ENCODE peak calls at places on chromosome 22, in five cellular contexts. One of them, this sample, is unnamed. For H3K4me1, the result is how much of the 10 kb centered on the place peaks cover.

GRCh38 chr22:43706151-43706550 is 106.0 kb downstream of the EFCAB6 start:
- DNase-seq in CD8-positive, alpha-beta T cell: no peak
- DNase-seq in Caco-2: no peak
- DNase-seq in PC-3: no peak
- DNase-seq in cardiac muscle cell: no peak
- DNase-seq in this sample: no peak

GRCh38 chr22:24540470-24540869 is 14.5 kb downstream of the GUCD1 start:
- DNase-seq in CD8-positive, alpha-beta T cell: no peak
- DNase-seq in Caco-2: no peak
- DNase-seq in PC-3: no peak
- DNase-seq in cardiac muscle cell: no peak
- DNase-seq in this sample: no peak

GRCh38 chr22:37775785-37776638 is 31.7 kb upstream of the GCAT start:
- DNase-seq in CD8-positive, alpha-beta T cell: no peak
- DNase-seq in Caco-2: no peak
- DNase-seq in PC-3: peak
- DNase-seq in cardiac muscle cell: no peak
- DNase-seq in this sample: no peak

GRCh38 chr22:17334983-17335382 is 34.3 kb upstream of the CECR2 start:
- DNase-seq in CD8-positive, alpha-beta T cell: no peak
- DNase-seq in Caco-2: no peak
- DNase-seq in PC-3: no peak
- DNase-seq in cardiac muscle cell: no peak
- DNase-seq in this sample: no peak

GRCh38 chr22:24985824-24986214 is 33.3 kb downstream of the KIAA1671 start:
- DNase-seq in CD8-positive, alpha-beta T cell: no peak
- DNase-seq in Caco-2: no peak
- DNase-seq in PC-3: peak
- DNase-seq in cardiac muscle cell: peak
- DNase-seq in this sample: no peak

GRCh38 chr22:38751422-38752346 is 4.1 kb downstream of the SUN2 start:
- DNase-seq in CD8-positive, alpha-beta T cell: peak
- DNase-seq in Caco-2: no peak
- DNase-seq in PC-3: no peak
- DNase-seq in cardiac muscle cell: no peak
- DNase-seq in this sample: peak

GRCh38 chr22:40094449-40094848 is 83.3 kb upstream of the TNRC6B start:
- DNase-seq in CD8-positive, alpha-beta T cell: no peak
- DNase-seq in Caco-2: no peak
- DNase-seq in PC-3: no peak
- DNase-seq in cardiac muscle cell: no peak
- DNase-seq in this sample: peak

GRCh38 chr22:25069426-25069757 is 116.9 kb downstream of the KIAA1671 start:
- DNase-seq in CD8-positive, alpha-beta T cell: no peak
- DNase-seq in Caco-2: no peak
- DNase-seq in PC-3: no peak
- DNase-seq in cardiac muscle cell: no peak
- DNase-seq in this sample: no peak

GRCh38 chr22:39117585-39118191 is 20.6 kb downstream of the APOBEC3H start:
- DNase-seq in CD8-positive, alpha-beta T cell: peak
- DNase-seq in Caco-2: peak
- DNase-seq in PC-3: peak
- DNase-seq in cardiac muscle cell: peak
- DNase-seq in this sample: peak

GRCh38 chr22:27775698-27776409 is 25.7 kb downstream of the MN1 start:
- DNase-seq in CD8-positive, alpha-beta T cell: no peak
- DNase-seq in Caco-2: no peak
- DNase-seq in PC-3: no peak
- DNase-seq in cardiac muscle cell: no peak
- DNase-seq in this sample: no peak

GRCh38 chr22:19875531-19876313 is 21.0 kb upstream of the GNB1L start:
- DNase-seq in CD8-positive, alpha-beta T cell: no peak
- DNase-seq in Caco-2: peak
- DNase-seq in PC-3: no peak
- DNase-seq in cardiac muscle cell: peak
- DNase-seq in this sample: no peak

GRCh38 chr22:40556641-40557040 is 79.9 kb downstream of the MRTFA start:
- DNase-seq in CD8-positive, alpha-beta T cell: no peak
- DNase-seq in Caco-2: no peak
- DNase-seq in PC-3: no peak
- DNase-seq in cardiac muscle cell: no peak
- DNase-seq in this sample: no peak

GRCh38 chr22:36587289-36588154 is 58.6 kb upstream of the EIF3D start:
- DNase-seq in CD8-positive, alpha-beta T cell: no peak
- DNase-seq in Caco-2: no peak
- DNase-seq in PC-3: peak
- DNase-seq in cardiac muscle cell: peak
- DNase-seq in this sample: no peak

GRCh38 chr22:36586852-36587251 is 57.9 kb upstream of the EIF3D start:
- DNase-seq in CD8-positive, alpha-beta T cell: no peak
- DNase-seq in Caco-2: no peak
- DNase-seq in PC-3: no peak
- DNase-seq in cardiac muscle cell: no peak
- DNase-seq in this sample: no peak

GRCh38 chr22:36589856-36590255 is 60.9 kb upstream of the EIF3D start:
- DNase-seq in CD8-positive, alpha-beta T cell: no peak
- DNase-seq in Caco-2: no peak
- DNase-seq in PC-3: no peak
- DNase-seq in cardiac muscle cell: no peak
- DNase-seq in this sample: no peak

GRCh38 chr22:36586250-36586649 is 57.3 kb upstream of the EIF3D start:
- DNase-seq in CD8-positive, alpha-beta T cell: no peak
- DNase-seq in Caco-2: no peak
- DNase-seq in PC-3: no peak
- DNase-seq in cardiac muscle cell: no peak
- DNase-seq in this sample: no peak

DNA sequence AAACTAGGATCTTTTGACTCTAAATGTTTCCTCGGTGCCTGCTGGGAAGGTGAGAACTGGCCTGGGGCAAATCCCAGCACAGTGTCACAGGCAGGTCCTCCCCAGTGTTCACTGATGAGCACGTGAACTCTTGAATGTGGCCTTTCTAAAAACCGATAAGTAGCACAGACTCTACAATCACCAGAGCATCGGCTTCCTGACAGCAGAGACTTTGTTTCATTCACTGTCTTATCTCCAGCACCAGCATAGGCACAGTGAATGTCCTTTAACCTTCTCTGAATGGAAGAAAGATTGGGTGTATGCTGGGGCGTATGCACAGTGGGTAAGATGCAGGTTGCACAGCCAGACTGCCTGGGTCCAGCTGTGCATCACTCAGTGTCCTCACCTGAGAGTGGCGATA is 59.3 kb upstream of the EIF3D start:
- DNase-seq in CD8-positive, alpha-beta T cell: no peak
- DNase-seq in Caco-2: no peak
- DNase-seq in PC-3: no peak
- DNase-seq in cardiac muscle cell: no peak
- DNase-seq in this sample: no peak
- H3K4me1 ChIP-seq in CD8-positive, alpha-beta T cell: under half
- H3K4me1 ChIP-seq in Caco-2: under half
- H3K4me1 ChIP-seq in PC-3: under half
- H3K4me1 ChIP-seq in cardiac muscle cell: under half
- H3K4me1 ChIP-seq in this sample: under half

GRCh38 chr22:29503811-29504372 is 23.9 kb downstream of the NEFH start:
- DNase-seq in CD8-positive, alpha-beta T cell: no peak
- DNase-seq in Caco-2: no peak
- DNase-seq in PC-3: peak
- DNase-seq in cardiac muscle cell: peak
- DNase-seq in this sample: peak

GRCh38 chr22:29499852-29500251 is 19.8 kb downstream of the NEFH start:
- DNase-seq in CD8-positive, alpha-beta T cell: no peak
- DNase-seq in Caco-2: no peak
- DNase-seq in PC-3: no peak
- DNase-seq in cardiac muscle cell: no peak
- DNase-seq in this sample: no peak
- H3K4me1 ChIP-seq in CD8-positive, alpha-beta T cell: under half
- H3K4me1 ChIP-seq in Caco-2: under half
- H3K4me1 ChIP-seq in PC-3: under half
- H3K4me1 ChIP-seq in cardiac muscle cell: under half
- H3K4me1 ChIP-seq in this sample: under half

GRCh38 chr22:46010177-46010867 is 33.4 kb upstream of the WNT7B start:
- DNase-seq in CD8-positive, alpha-beta T cell: no peak
- DNase-seq in Caco-2: no peak
- DNase-seq in PC-3: peak
- DNase-seq in cardiac muscle cell: peak
- DNase-seq in this sample: no peak

GRCh38 chr22:46008291-46008690 is 31.3 kb upstream of the WNT7B start:
- DNase-seq in CD8-positive, alpha-beta T cell: no peak
- DNase-seq in Caco-2: no peak
- DNase-seq in PC-3: no peak
- DNase-seq in cardiac muscle cell: no peak
- DNase-seq in this sample: no peak

GRCh38 chr22:46007848-46008261 is 30.9 kb upstream of the WNT7B start:
- DNase-seq in CD8-positive, alpha-beta T cell: no peak
- DNase-seq in Caco-2: no peak
- DNase-seq in PC-3: no peak
- DNase-seq in cardiac muscle cell: peak
- DNase-seq in this sample: no peak

GRCh38 chr22:46009730-46010129 is 32.8 kb upstream of the WNT7B start:
- DNase-seq in CD8-positive, alpha-beta T cell: no peak
- DNase-seq in Caco-2: no peak
- DNase-seq in PC-3: no peak
- DNase-seq in cardiac muscle cell: no peak
- DNase-seq in this sample: no peak

DNA sequence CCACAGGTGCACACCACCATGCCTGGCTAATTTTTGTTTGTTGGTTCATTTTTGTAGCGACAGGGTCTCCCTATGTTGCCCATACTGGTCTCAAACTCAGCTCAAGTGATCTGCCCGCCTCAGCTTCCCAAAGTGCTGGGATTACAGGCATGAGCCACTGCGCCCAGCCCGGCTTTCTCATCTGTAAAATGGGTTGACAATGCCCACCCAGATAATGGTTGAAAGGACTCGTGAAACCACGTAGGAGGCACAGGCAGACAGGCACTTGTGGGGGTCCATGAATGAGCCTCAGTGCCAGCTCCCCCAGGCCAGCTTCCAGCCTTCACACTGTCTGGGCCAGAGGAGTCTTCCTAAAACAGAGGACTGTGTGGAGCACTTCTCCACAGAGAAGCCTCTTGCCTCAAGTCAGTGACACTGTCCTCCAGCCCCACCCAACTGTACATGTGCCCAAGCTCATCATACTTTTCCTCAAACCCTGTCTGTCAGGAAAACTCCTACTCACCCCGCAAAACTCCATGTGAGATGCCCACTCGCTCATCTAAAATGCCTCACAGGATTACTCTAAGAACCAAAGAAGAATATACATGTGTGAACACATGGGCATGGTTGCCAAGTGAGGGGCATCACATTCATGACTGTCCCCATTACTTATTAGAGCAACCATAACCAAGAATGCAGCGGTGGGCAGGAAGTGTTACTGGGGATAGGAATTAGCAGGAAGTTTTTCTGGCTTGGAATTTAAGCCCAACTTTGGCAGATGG is 32.1 kb upstream of the WNT7B start:
- DNase-seq in CD8-positive, alpha-beta T cell: no peak
- DNase-seq in Caco-2: no peak
- DNase-seq in PC-3: no peak
- DNase-seq in cardiac muscle cell: no peak
- DNase-seq in this sample: no peak
- H3K4me1 ChIP-seq in CD8-positive, alpha-beta T cell: under half
- H3K4me1 ChIP-seq in Caco-2: under half
- H3K4me1 ChIP-seq in PC-3: half or more
- H3K4me1 ChIP-seq in cardiac muscle cell: under half
- H3K4me1 ChIP-seq in this sample: under half

GRCh38 chr22:32814289-32814865 is 12.9 kb downstream of the TIMP3 start:
- DNase-seq in CD8-positive, alpha-beta T cell: no peak
- DNase-seq in Caco-2: no peak
- DNase-seq in PC-3: no peak
- DNase-seq in cardiac muscle cell: no peak
- DNase-seq in this sample: no peak
- H3K4me1 ChIP-seq in CD8-positive, alpha-beta T cell: under half
- H3K4me1 ChIP-seq in Caco-2: under half
- H3K4me1 ChIP-seq in PC-3: under half
- H3K4me1 ChIP-seq in cardiac muscle cell: under half
- H3K4me1 ChIP-seq in this sample: under half

DNA sequence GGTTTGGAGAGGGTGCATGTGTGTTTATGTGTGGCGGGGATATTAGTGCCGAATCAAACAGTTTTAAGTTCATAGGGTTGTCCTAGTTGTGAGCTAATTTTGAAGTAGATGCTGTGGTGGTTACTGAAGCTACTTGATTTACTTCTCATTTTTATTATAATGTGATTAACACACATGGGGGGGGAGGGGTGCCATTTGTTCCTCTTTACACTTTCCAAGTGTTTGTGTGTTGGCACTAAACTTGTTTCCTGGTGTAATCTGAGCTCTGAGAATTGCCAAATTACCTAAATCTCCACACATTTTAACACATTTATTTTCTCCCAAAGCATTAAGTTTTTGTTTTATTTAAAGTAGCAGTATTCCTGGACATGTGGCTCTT is 60.1 kb downstream of the ZNRF3 start:
- DNase-seq in CD8-positive, alpha-beta T cell: no peak
- DNase-seq in Caco-2: no peak
- DNase-seq in PC-3: no peak
- DNase-seq in cardiac muscle cell: no peak
- DNase-seq in this sample: no peak
- H3K4me1 ChIP-seq in CD8-positive, alpha-beta T cell: under half
- H3K4me1 ChIP-seq in Caco-2: under half
- H3K4me1 ChIP-seq in PC-3: under half
- H3K4me1 ChIP-seq in cardiac muscle cell: under half
- H3K4me1 ChIP-seq in this sample: under half

GRCh38 chr22:41979423-41980250 is 10.4 kb downstream of the SEPTIN3 start:
- DNase-seq in CD8-positive, alpha-beta T cell: no peak
- DNase-seq in Caco-2: no peak
- DNase-seq in PC-3: no peak
- DNase-seq in cardiac muscle cell: no peak
- DNase-seq in this sample: no peak

GRCh38 chr22:41975299-41976069 is 6.2 kb downstream of the SEPTIN3 start:
- DNase-seq in CD8-positive, alpha-beta T cell: no peak
- DNase-seq in Caco-2: no peak
- DNase-seq in PC-3: no peak
- DNase-seq in cardiac muscle cell: no peak
- DNase-seq in this sample: no peak

GRCh38 chr22:41976961-41977566 is 7.8 kb downstream of the SEPTIN3 start:
- DNase-seq in CD8-positive, alpha-beta T cell: no peak
- DNase-seq in Caco-2: no peak
- DNase-seq in PC-3: no peak
- DNase-seq in cardiac muscle cell: no peak
- DNase-seq in this sample: no peak

GRCh38 chr22:41976070-41976901 is 7.0 kb downstream of the SEPTIN3 start:
- DNase-seq in CD8-positive, alpha-beta T cell: peak
- DNase-seq in Caco-2: no peak
- DNase-seq in PC-3: no peak
- DNase-seq in cardiac muscle cell: no peak
- DNase-seq in this sample: peak

GRCh38 chr22:41978732-41979131 is 9.5 kb downstream of the SEPTIN3 start:
- DNase-seq in CD8-positive, alpha-beta T cell: no peak
- DNase-seq in Caco-2: no peak
- DNase-seq in PC-3: no peak
- DNase-seq in cardiac muscle cell: no peak
- DNase-seq in this sample: no peak
- H3K4me1 ChIP-seq in CD8-positive, alpha-beta T cell: under half
- H3K4me1 ChIP-seq in Caco-2: under half
- H3K4me1 ChIP-seq in PC-3: under half
- H3K4me1 ChIP-seq in cardiac muscle cell: under half
- H3K4me1 ChIP-seq in this sample: under half

GRCh38 chr22:22573047-22573889 is 14.2 kb upstream of the PRAME start:
- DNase-seq in CD8-positive, alpha-beta T cell: no peak
- DNase-seq in Caco-2: no peak
- DNase-seq in PC-3: no peak
- DNase-seq in cardiac muscle cell: no peak
- DNase-seq in this sample: no peak
- H3K4me1 ChIP-seq in CD8-positive, alpha-beta T cell: under half
- H3K4me1 ChIP-seq in Caco-2: under half
- H3K4me1 ChIP-seq in PC-3: under half
- H3K4me1 ChIP-seq in cardiac muscle cell: under half
- H3K4me1 ChIP-seq in this sample: under half

GRCh38 chr22:36163497-36163896 is 2.9 kb upstream of the APOL3 start:
- DNase-seq in CD8-positive, alpha-beta T cell: no peak
- DNase-seq in Caco-2: no peak
- DNase-seq in PC-3: no peak
- DNase-seq in cardiac muscle cell: no peak
- DNase-seq in this sample: no peak
- H3K4me1 ChIP-seq in CD8-positive, alpha-beta T cell: half or more
- H3K4me1 ChIP-seq in Caco-2: under half
- H3K4me1 ChIP-seq in PC-3: under half
- H3K4me1 ChIP-seq in cardiac muscle cell: under half
- H3K4me1 ChIP-seq in this sample: under half

This sample was measured in small intestine.